ENCODE peak calls at places on chromosomes 7 and 10, in eight cellular contexts. F, A, Z, H, L, Y, J and Q are unnamed samples.
A peak's percentile ranks its signal among the peaks of the same experiment; 100 is the strongest.

GRCh38 chr7:40583653-40584424 is 449.0 kb downstream of the SUGCT start:
- DNase-seq in F (no peak), A (no peak), Z (peak; percentile 91), H (no peak), L (no peak), Y (no peak), J (no peak), Q (no peak)

GRCh38 chr10:15370212-15370740 is 813 bp downstream of the FAM171A1 start:
- DNase-seq in F (no peak), A (peak; percentile 30), Z (peak; percentile 21), H (no peak), L (no peak), Y (no peak), J (peak; percentile 48), Q (no peak)

GRCh38 chr10:71086439-71087080 is 125.8 kb upstream of the UNC5B start:
- DNase-seq in F (no peak), A (no peak), Z (no peak), H (no peak), L (no peak), Y (peak; percentile 22), J (no peak), Q (no peak)

GRCh38 chr7:140594131-140594691 is 46.4 kb downstream of the DENND2A start:
- DNase-seq in F (no peak), A (no peak), Z (no peak), H (no peak), L (no peak), Y (no peak), J (no peak), Q (no peak)

GRCh38 chr10:31749981-31750850 is 178.4 kb downstream of the ARHGAP12 start:
- DNase-seq in F (no peak), A (peak; percentile 44), Z (no peak), H (no peak), L (no peak), Y (no peak), J (peak; percentile 24), Q (peak; percentile 37)

GRCh38 chr7:19290936-19291335 is 145.7 kb upstream of the FERD3L start:
- DNase-seq in F (no peak), A (no peak), Z (no peak), H (no peak), L (no peak), Y (peak; percentile 50), J (no peak), Q (no peak)

GRCh38 chr10:11881477-11882417 is 58.6 kb downstream of the PROSER2 start:
- DNase-seq in F (no peak), A (peak; percentile 19), Z (peak; percentile 95), H (no peak), L (no peak), Y (peak; percentile 84), J (no peak), Q (no peak)

GRCh38 chr10:129741280-129741977 is 222.6 kb downstream of the EBF3 start:
- DNase-seq in F (peak; percentile 27), A (no peak), Z (no peak), H (no peak), L (no peak), Y (no peak), J (no peak), Q (no peak)

GRCh38 chr7:95822717-95823116 is 50.4 kb downstream of the DYNC1I1 start:
- DNase-seq in F (no peak), A (no peak), Z (no peak), H (no peak), L (no peak), Y (no peak), J (no peak), Q (no peak)

GRCh38 chr10:47371629-47372485 is 12.2 kb downstream of the ZNF488 start:
- DNase-seq in F (no peak), A (no peak), Z (no peak), H (no peak), L (no peak), Y (no peak), J (no peak), Q (no peak)

GRCh38 chr7:40698214-40698920 is 563.6 kb downstream of the SUGCT start:
- DNase-seq in F (no peak), A (no peak), Z (peak; percentile 51), H (no peak), L (no peak), Y (peak; percentile 14), J (no peak), Q (peak; percentile 46)

GRCh38 chr10:80461208-80462183 is 7.4 kb downstream of the TSPAN14 start:
- DNase-seq in F (no peak), A (peak; percentile 60), Z (no peak), H (no peak), L (no peak), Y (no peak), J (no peak), Q (no peak)

GRCh38 chr7:136359333-136359903 is 382.3 kb upstream of the MTPN start:
- DNase-seq in F (no peak), A (no peak), Z (no peak), H (no peak), L (no peak), Y (no peak), J (no peak), Q (no peak)

GRCh38 chr7:65798111-65799075 is 74.5 kb upstream of the VKORC1L1 start:
- DNase-seq in F (no peak), A (peak; percentile 35), Z (peak; percentile 40), H (peak; percentile 26), L (peak; percentile 57), Y (peak; percentile 35), J (no peak), Q (peak; percentile 89)

GRCh38 chr7:107501593-107501992 is 31.7 kb downstream of the GPR22 start:
- DNase-seq in F (no peak), A (peak; percentile 48), Z (peak; percentile 23), H (peak; percentile 6), L (peak; percentile 33), Y (peak; percentile 59), J (peak; percentile 53), Q (no peak)

DNA sequence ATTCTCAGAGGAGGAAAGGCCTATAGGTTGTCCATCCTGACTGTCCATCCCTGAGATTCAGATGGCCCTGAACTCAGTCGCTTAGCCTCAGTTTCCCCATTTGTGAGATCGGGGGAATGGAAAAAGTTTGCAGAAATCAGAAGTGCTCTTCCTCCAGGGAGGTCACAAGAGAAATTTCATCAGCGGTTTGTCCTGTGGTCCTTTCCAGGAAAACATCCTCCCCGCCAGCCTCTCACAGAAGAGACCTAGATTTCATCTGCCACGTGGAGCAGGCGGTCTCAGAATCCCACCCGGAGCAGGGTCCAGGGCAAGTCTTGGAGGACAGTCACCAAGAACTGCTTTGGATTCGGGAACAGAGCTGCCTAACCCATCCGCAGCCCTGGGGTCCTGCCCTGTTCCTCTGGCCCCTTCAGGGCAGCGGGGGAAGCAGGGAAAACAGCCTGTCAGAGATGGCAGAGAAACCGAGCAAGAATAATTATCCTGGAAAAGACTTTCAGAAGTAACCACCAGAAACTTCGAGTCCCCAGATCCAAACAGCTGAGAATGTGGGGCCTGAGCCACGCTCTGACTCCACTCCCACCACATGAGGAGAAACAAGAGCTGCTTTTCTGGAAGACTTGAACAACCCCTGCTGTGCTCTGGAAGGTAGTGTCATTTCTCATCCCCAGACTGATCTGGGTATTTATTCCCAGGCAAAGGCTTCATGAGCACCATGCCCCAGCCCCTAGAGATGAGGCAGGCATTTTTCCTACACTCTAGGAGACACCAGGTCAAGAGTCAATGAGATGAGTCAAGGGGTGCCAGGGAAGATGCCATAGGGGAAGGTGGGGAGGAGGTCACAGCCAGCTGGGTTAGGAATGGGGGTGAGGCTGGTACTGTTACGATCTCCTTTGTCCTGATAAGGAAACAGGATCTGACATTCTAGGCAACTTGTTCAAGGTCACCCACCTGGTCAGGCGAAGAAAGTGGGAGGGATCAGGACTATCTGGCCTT is 1.1 kb upstream of the TNS3 start:
- DNase-seq in F (no peak), A (no peak), Z (no peak), H (no peak), L (no peak), Y (no peak), J (no peak), Q (peak; percentile 79)
- H3K4me3 ChIP-seq in F (no peak overlapping the region), A (no peak overlapping the region), Z (no peak overlapping the region), H (no peak overlapping the region), L (peak overlapping the region; percentile 87), Y (peak overlapping the region; percentile 89), J (no peak overlapping the region), Q (no peak overlapping the region)

DNA sequence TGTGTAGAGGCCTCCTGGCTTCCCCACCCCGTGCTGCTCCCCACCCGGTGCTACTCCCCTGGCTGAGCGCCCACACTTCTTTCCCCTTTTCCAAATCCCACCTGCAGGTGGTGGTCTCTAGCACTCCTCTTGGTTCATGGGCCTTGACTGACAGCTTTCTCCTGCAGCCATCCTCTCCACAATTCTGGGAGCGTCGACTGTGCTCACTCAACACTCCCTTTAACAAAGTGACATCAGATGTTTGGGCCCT is 602.8 kb downstream of the PTPRN2 start:
- DNase-seq in F (no peak), A (no peak), Z (no peak), H (no peak), L (no peak), Y (no peak), J (no peak), Q (no peak)
- H3K4me3 ChIP-seq in F (no peak overlapping the region), A (no peak overlapping the region), Z (no peak overlapping the region), H (no peak overlapping the region), L (no peak overlapping the region), Y (no peak overlapping the region), J (no peak overlapping the region), Q (no peak overlapping the region)

DNA sequence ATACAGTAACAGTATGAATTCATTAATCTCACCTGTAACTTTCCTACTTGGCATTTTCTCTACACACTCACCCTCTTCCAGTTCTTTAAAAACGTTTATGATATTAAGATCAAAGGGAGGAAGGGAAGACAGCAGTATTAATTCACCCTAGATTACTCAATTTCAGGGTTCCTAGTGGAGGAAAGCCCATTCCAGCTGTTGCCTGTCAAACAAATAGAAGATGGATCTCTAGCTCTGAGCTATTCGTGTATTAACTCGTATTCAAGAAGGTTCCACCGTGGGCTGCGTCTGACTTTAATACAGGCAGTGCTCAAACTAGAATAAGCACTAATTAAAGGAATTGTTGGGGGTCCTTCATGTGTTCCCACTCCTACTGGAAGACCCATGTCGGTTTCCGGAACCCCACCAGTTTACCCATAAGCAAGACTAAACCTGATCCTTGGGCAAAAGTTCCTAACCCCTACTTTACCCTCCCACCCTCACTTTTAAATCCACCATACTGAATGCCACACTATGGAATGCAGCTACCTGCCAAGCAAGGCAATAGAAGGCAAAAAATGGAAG is 2.1 kb downstream of the NANOS1 start:
- DNase-seq in F (no peak), A (no peak), Z (no peak), H (no peak), L (no peak), Y (peak; percentile 3), J (no peak), Q (no peak)
- H3K4me3 ChIP-seq in F (no peak overlapping the region), A (no peak overlapping the region), Z (peak overlapping the region; percentile 39), H (no peak overlapping the region), L (no peak overlapping the region), Y (peak overlapping the region; percentile 65), J (no peak overlapping the region), Q (no peak overlapping the region)

GRCh38 chr7:34313289-34313688 is 344.7 kb upstream of the NPSR1 start:
- DNase-seq in F (no peak), A (peak; percentile 20), Z (no peak), H (no peak), L (no peak), Y (no peak), J (no peak), Q (no peak)

GRCh38 chr7:34309584-34309983 is 348.4 kb upstream of the NPSR1 start:
- DNase-seq in F (peak; percentile 15), A (no peak), Z (no peak), H (no peak), L (no peak), Y (no peak), J (no peak), Q (no peak)

GRCh38 chr7:34312624-34313023 is 345.4 kb upstream of the NPSR1 start:
- DNase-seq in F (no peak), A (no peak), Z (no peak), H (no peak), L (no peak), Y (no peak), J (no peak), Q (no peak)

GRCh38 chr7:34309116-34309515 is 348.9 kb upstream of the NPSR1 start:
- DNase-seq in F (peak; percentile 22), A (no peak), Z (no peak), H (no peak), L (no peak), Y (no peak), J (no peak), Q (no peak)

GRCh38 chr7:34311591-34311990 is 346.4 kb upstream of the NPSR1 start:
- DNase-seq in F (no peak), A (no peak), Z (no peak), H (no peak), L (no peak), Y (no peak), J (no peak), Q (peak; percentile 85)
- H3K4me3 ChIP-seq in F (no peak overlapping the region), A (no peak overlapping the region), Z (no peak overlapping the region), H (no peak overlapping the region), L (no peak overlapping the region), Y (no peak overlapping the region), J (no peak overlapping the region), Q (no peak overlapping the region)